ENCODE peak calls at places on chromosomes 4 and X, in five cellular contexts. F is psoas muscle, R is mammary epithelial cell, K is GM12878, N is GM23248. J is an unnamed sample.
A peak's percentile ranks its signal among the peaks of the same experiment; 100 is the strongest.

GRCh38 chr4:92387459-92388069 is 83.8 kb downstream of the GRID2 start:
- DNase-seq in K (peak; percentile 4), R (peak; percentile 25), F (no peak), N (peak; percentile 59), J (no peak)

GRCh38 chr4:1026115-1026514 is 14.7 kb downstream of the FGFRL1 start:
- DNase-seq in F (no peak), N (no peak), R (peak; percentile 28), K (peak; percentile 56), J (no peak)

GRCh38 chr4:47167391-47167790 is 136.0 kb downstream of the GABRB1 start:
- DNase-seq in N (no peak), F (no peak), R (no peak), K (no peak), J (no peak)

GRCh38 chr4:87785858-87786509 is 13.4 kb upstream of the IBSP start:
- DNase-seq in R (no peak), F (no peak), N (no peak), K (no peak), J (no peak)

GRCh38 chrX:23228454-23228853 is 106.2 kb upstream of the PTCHD1 start:
- DNase-seq in K (no peak), N (no peak), R (no peak), F (no peak), J (no peak)

GRCh38 chrX:97074400-97074799 is 190.7 kb downstream of the RPA4 start:
- DNase-seq in F (no peak), N (peak; percentile 69), K (no peak), R (no peak), J (no peak)

GRCh38 chr4:14539246-14539645 is 463.0 kb upstream of the CPEB2 start:
- DNase-seq in F (no peak), N (no peak), R (peak; percentile 23), K (no peak), J (no peak)

GRCh38 chrX:153181822-153182221 is 2.7 kb downstream of the MAGEA1 start:
- DNase-seq in F (no peak), N (no peak), R (no peak), K (no peak), J (no peak)

GRCh38 chr4:21948347-21949072 is at the start of gene KCNIP4:
- DNase-seq in K (no peak), N (peak; percentile 63), F (no peak), R (peak; percentile 34), J (no peak)

GRCh38 chrX:112698946-112699345 is 19.2 kb upstream of the LHFPL1 start:
- DNase-seq in N (no peak), R (no peak), F (no peak), K (no peak), J (no peak)

GRCh38 chr4:83112678-83113428 is 1.7 kb downstream of the PLAC8 start:
- DNase-seq in K (peak; percentile 50), R (no peak), F (no peak), N (peak; percentile 13), J (no peak)

GRCh38 chrX:72100824-72101351 is 30.8 kb downstream of the RTL5 start:
- DNase-seq in N (peak; percentile 12), R (no peak), K (peak; percentile 70), F (no peak), J (no peak)

GRCh38 chrX:40720811-40721210 is 14.5 kb downstream of the MED14 start:
- DNase-seq in F (no peak), K (no peak), N (no peak), R (no peak), J (no peak)

GRCh38 chrX:130851569-130851968 is 51.4 kb downstream of the ENOX2 start:
- DNase-seq in F (no peak), N (no peak), R (no peak), K (no peak), J (no peak)

GRCh38 chrX:47587091-47587891 is 5.1 kb downstream of the TIMP1 start:
- DNase-seq in F (no peak), N (peak; percentile 47), K (no peak), R (peak; percentile 14), J (peak; percentile 55)

GRCh38 chr4:153764611-153765368 is 5.0 kb upstream of the RNF175 start:
- DNase-seq in K (no peak), F (no peak), N (no peak), R (no peak), J (no peak)

GRCh38 chr4:108172780-108173598 is 4.3 kb upstream of the LEF1 start:
- DNase-seq in R (peak; percentile 29), F (peak; percentile 40), K (no peak), N (peak; percentile 38), J (no peak)

GRCh38 chr4:180578175-180578574 is 1665.0 kb upstream of the TENM3 start:
- DNase-seq in N (no peak), K (no peak), R (no peak), F (no peak), J (no peak)

GRCh38 chr4:110005461-110006056 is 92.9 kb downstream of the EGF start:
- DNase-seq in K (peak; percentile 43), F (no peak), R (peak; percentile 72), N (peak; percentile 77), J (no peak)

GRCh38 chr4:160510925-160511324 is 1408.0 kb downstream of the RAPGEF2 start:
- DNase-seq in R (peak; percentile 72), N (peak; percentile 0), F (no peak), K (no peak), J (no peak)

GRCh38 chrX:108736509-108737479 is at the start of gene IRS4:
- DNase-seq in R (peak; percentile 16), N (peak; percentile 36), K (no peak), F (no peak), J (no peak)

GRCh38 chrX:54550821-54551220 is 20.8 kb downstream of the GNL3L start:
- DNase-seq in F (no peak), R (no peak), K (no peak), N (no peak), J (no peak)

GRCh38 chr4:107701565-107701964 is 18.5 kb downstream of the PAPSS1 start:
- DNase-seq in K (no peak), F (no peak), N (no peak), R (no peak), J (no peak)

GRCh38 chr4:158938462-158939044 is 164.3 kb upstream of the RAPGEF2 start:
- DNase-seq in N (peak; percentile 40), F (no peak), R (no peak), K (no peak), J (no peak)

GRCh38 chr4:32985256-32985655 is 2265.1 kb downstream of the PCDH7 start:
- DNase-seq in R (no peak), F (no peak), N (peak; percentile 67), K (no peak), J (no peak)

GRCh38 chr4:2598661-2599654 is 62.5 kb downstream of the FAM193A start:
- DNase-seq in N (peak; percentile 8), K (peak; percentile 66), F (no peak), R (no peak), J (no peak)

GRCh38 chr4:2596153-2596552 is 59.7 kb downstream of the FAM193A start:
- DNase-seq in N (no peak), R (no peak), F (no peak), K (no peak), J (no peak)

GRCh38 chr4:2592572-2592971 is 56.1 kb downstream of the FAM193A start:
- DNase-seq in N (no peak), R (no peak), K (no peak), F (no peak), J (no peak)

GRCh38 chr4:2593003-2593402 is 56.6 kb downstream of the FAM193A start:
- DNase-seq in F (no peak), R (no peak), K (no peak), N (no peak), J (no peak)

DNA sequence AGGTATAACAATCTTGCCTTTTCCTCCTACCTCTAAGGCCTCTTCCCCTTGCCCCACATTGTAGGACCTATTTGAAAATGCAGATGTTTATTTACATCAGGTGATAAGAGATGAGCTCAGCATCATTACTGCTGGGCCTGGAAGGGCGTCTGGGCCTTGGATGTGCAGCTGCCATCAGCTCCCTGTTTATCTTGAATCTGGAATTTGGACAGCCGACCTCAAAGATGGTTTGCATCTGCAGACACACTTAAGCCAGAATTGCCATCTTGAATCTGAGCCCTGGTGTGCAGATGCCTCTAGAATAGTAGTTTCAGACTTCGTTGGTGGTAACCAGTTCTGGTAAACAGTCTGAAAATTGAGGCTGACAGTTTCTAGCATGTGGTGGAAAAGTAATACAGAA is 59.0 kb downstream of the FAM193A start:
- DNase-seq in N (no peak), F (no peak), R (no peak), K (no peak), J (no peak)
- H3K27ac ChIP-seq in N (no peak overlapping the region), F (peak overlapping the region; percentile 77), R (no peak overlapping the region), K (no peak overlapping the region), J (no peak overlapping the region)

GRCh38 chr4:168856312-168856711 is 153.7 kb downstream of the CBR4 start:
- DNase-seq in K (no peak), N (peak; percentile 77), R (peak; percentile 74), F (no peak), J (no peak)
- H3K27ac ChIP-seq in K (no peak overlapping the region), N (peak overlapping the region; percentile 24), R (peak overlapping the region; percentile 24), F (peak overlapping the region; percentile 56), J (peak overlapping the region; percentile 89)

DNA sequence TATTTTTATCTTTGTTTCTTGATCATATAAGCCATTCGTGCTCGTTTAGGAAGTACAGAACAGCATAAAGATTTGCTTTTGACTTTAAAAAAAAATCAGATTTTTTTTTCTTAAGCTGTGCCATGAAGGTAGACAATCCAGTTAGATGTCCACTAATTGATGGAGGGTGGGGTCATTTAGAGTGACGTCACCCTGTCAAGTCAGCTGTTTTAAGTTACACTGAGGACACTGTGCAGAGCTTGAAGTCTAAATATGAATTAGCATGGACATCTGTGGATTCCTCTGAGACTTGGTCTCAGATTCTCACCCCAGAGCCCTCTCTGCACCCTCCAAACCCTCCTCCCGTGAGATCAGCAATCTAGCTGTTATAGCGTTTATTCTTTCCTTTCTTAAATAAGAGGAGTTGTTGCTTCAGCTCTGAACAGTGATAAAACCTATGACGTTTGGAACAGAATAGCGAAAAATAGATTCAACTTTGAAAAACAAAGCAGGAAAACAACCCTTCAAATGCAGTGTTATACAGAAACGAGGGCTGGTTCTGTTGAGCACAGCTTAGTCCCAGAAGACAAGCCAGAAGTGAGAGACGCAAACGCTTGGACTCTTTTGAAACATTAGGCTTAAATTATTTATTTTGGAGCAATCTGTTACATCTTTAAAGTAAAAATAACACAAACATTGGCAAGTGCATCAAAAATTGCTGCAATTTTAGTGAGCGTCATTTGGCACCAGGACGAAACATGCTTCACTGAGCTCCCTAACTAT is 63.7 kb downstream of the ENPP6 start:
- DNase-seq in K (no peak), R (no peak), F (no peak), N (no peak), J (no peak)
- H3K27ac ChIP-seq in K (no peak overlapping the region), R (no peak overlapping the region), F (no peak overlapping the region), N (no peak overlapping the region), J (no peak overlapping the region)

DNA sequence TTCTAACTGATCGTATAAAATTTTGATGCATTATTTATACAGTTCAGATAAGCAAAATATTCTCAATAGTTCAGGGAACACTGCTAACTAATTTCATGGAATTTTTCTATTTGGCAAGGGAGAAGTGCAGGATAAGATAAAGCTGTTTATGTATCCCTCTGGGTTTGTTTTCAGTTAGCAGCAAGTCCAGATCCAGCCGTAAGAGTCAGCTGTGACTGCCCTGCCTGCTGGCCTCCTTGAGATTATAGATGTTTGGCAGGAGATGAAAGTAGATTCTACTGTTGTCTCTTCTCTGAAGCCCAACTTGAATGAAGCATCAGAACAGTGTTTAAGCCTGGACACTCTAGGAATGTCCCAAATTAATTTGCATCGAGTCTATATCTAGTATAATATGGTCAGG is 29.5 kb downstream of the ANTXR2 start:
- DNase-seq in N (no peak), K (no peak), F (no peak), R (no peak), J (no peak)
- H3K27ac ChIP-seq in N (no peak overlapping the region), K (no peak overlapping the region), F (no peak overlapping the region), R (no peak overlapping the region), J (peak overlapping the region; percentile 54)

GRCh38 chr4:24645765-24646550 is 61.6 kb upstream of the DHX15 start:
- DNase-seq in F (no peak), R (no peak), K (no peak), N (no peak), J (no peak)
- H3K27ac ChIP-seq in F (no peak overlapping the region), R (no peak overlapping the region), K (no peak overlapping the region), N (no peak overlapping the region), J (no peak overlapping the region)

GRCh38 chr4:7783560-7783959 is 156.1 kb downstream of the AFAP1 start:
- DNase-seq in N (no peak), K (no peak), R (no peak), F (no peak), J (no peak)
- H3K27ac ChIP-seq in N (peak overlapping the region; percentile 33), K (no peak overlapping the region), R (no peak overlapping the region), F (no peak overlapping the region), J (peak overlapping the region; percentile 60)